ENCODE peak calls at places on chromosomes 12 and 14, in five cellular contexts. A is hepatocyte, V is nucleus accumbens, H is T-helper 2 cell, B is fibroblast of mammary gland. Z is an unnamed sample.

GRCh38 chr14:61891251-61891650 is 129.0 kb downstream of the SNAPC1 start:
- DNase-seq in H (no peak), B (peak; percentile 4), A (no peak), V (no peak), Z (no peak)

GRCh38 chr12:3271146-3271545 is 194.0 kb downstream of the TSPAN9 start:
- DNase-seq in H (no peak), A (no peak), B (no peak), V (no peak), Z (no peak)

GRCh38 chr14:68921049-68921448 is 58.1 kb downstream of the ACTN1 start:
- DNase-seq in A (no peak), V (no peak), H (no peak), B (no peak), Z (no peak)

GRCh38 chr14:33668066-33668465 is 282.8 kb downstream of the EGLN3 start:
- DNase-seq in A (no peak), B (peak; percentile 62), H (no peak), V (no peak), Z (no peak)

GRCh38 chr12:124240493-124240892 is 54.4 kb upstream of the RFLNA start:
- DNase-seq in B (peak; percentile 15), A (no peak), V (no peak), H (no peak), Z (no peak)

GRCh38 chr14:101917413-101918124 is 46.8 kb upstream of the DYNC1H1 start:
- DNase-seq in V (no peak), A (no peak), H (no peak), B (no peak), Z (no peak)

GRCh38 chr12:26648584-26648983 is 184.4 kb downstream of the ITPR2 start:
- DNase-seq in V (no peak), B (peak; percentile 83), H (no peak), A (no peak), Z (no peak)

GRCh38 chr12:110906088-110906487 is 14.3 kb downstream of the MYL2 start:
- DNase-seq in A (no peak), V (no peak), H (no peak), B (no peak), Z (no peak)

GRCh38 chr14:34211732-34212131 is 250.3 kb downstream of the SPTSSA start:
- DNase-seq in A (no peak), B (peak; percentile 89), V (no peak), H (no peak), Z (no peak)

GRCh38 chr14:93974833-93975232 is 1.5 kb downstream of the ASB2 start:
- DNase-seq in H (no peak), V (no peak), B (no peak), A (no peak), Z (no peak)

GRCh38 chr14:95998656-95999055 is 40.5 kb upstream of the C14orf132 start:
- DNase-seq in B (peak; percentile 52), A (no peak), H (no peak), V (no peak), Z (no peak)

GRCh38 chr14:65501328-65501727 is 88.8 kb downstream of the FUT8 start:
- DNase-seq in B (no peak), H (no peak), A (no peak), V (no peak), Z (no peak)

GRCh38 chr12:125304029-125304428 is 238.8 kb downstream of the AACS start:
- DNase-seq in B (no peak), A (no peak), V (no peak), H (no peak), Z (no peak)

GRCh38 chr14:24330973-24331674 is 3.7 kb downstream of the ADCY4 start:
- DNase-seq in A (no peak), B (no peak), V (no peak), H (no peak), Z (no peak)

GRCh38 chr12:26226629-26227375 is 31.4 kb downstream of the SSPN start:
- DNase-seq in V (peak; percentile 64), A (peak; percentile 51), H (no peak), B (no peak), Z (peak; percentile 55)